ENCODE peak calls at places on chromosomes 1 and 21, in eight cellular contexts. F, D, M, V, L, C, P and G are unnamed samples. For H3K4me1, the result is how much of the 10 kb centered on the place peaks cover.

GRCh38 chr21:42191064-42191463 is 27.9 kb upstream of the ABCG1 start:
- DNase-seq in F (no peak), D (no peak), M (no peak), V (no peak), L (no peak), C (no peak), P (no peak), G (no peak)

GRCh38 chr1:9106286-9106685 is 22.6 kb downstream of the GPR157 start:
- DNase-seq in F (peak), D (no peak), M (no peak), V (peak), L (no peak), C (no peak), P (no peak), G (no peak)

GRCh38 chr1:93459126-93459525 is 11.2 kb downstream of the FNBP1L start:
- DNase-seq in F (no peak), D (no peak), M (no peak), V (no peak), L (no peak), C (no peak), P (no peak), G (no peak)

GRCh38 chr1:210358511-210359148 is 29.9 kb downstream of the HHAT start:
- DNase-seq in F (no peak), D (no peak), M (no peak), V (no peak), L (no peak), C (no peak), P (no peak), G (no peak)

GRCh38 chr1:163120372-163120771 is 51.2 kb downstream of the RGS4 start:
- DNase-seq in F (no peak), D (no peak), M (no peak), V (no peak), L (no peak), C (no peak), P (no peak), G (no peak)

GRCh38 chr1:98749152-98749756 is 87.7 kb downstream of the SNX7 start:
- DNase-seq in F (no peak), D (no peak), M (no peak), V (no peak), L (no peak), C (no peak), P (peak), G (no peak)

GRCh38 chr1:151062738-151063371 is 2.7 kb downstream of the MLLT11 start:
- DNase-seq in F (no peak), D (no peak), M (no peak), V (no peak), L (no peak), C (no peak), P (peak), G (no peak)

GRCh38 chr1:109773203-109773899 is 9.6 kb upstream of the EPS8L3 start:
- DNase-seq in F (peak), D (peak), M (peak), V (peak), L (peak), C (peak), P (peak), G (peak)

GRCh38 chr1:109886827-109887226 is 23.8 kb upstream of the CSF1 start:
- DNase-seq in F (peak), D (no peak), M (no peak), V (no peak), L (no peak), C (no peak), P (no peak), G (no peak)

GRCh38 chr1:31712625-31713024 is 8.8 kb upstream of the COL16A1 start:
- DNase-seq in F (no peak), D (peak), M (no peak), V (no peak), L (no peak), C (peak), P (peak), G (peak)

GRCh38 chr1:183476081-183476480 is 3.8 kb downstream of the SMG7 start:
- DNase-seq in F (no peak), D (no peak), M (no peak), V (no peak), L (no peak), C (no peak), P (no peak), G (no peak)
- H3K4me1 ChIP-seq in F (half or more), D (under half), M (under half), V (half or more), L (under half), C (under half), P (under half), G (under half)

GRCh38 chr1:26125946-26126320 is 14.3 kb downstream of the PDIK1L start:
- DNase-seq in F (no peak), D (no peak), M (no peak), V (no peak), L (no peak), C (no peak), P (no peak), G (no peak)

GRCh38 chr1:26129778-26130177 is 18.2 kb downstream of the PDIK1L start:
- DNase-seq in F (no peak), D (no peak), M (no peak), V (no peak), L (no peak), C (no peak), P (no peak), G (no peak)

GRCh38 chr1:26126321-26127084 is 14.9 kb downstream of the PDIK1L start:
- DNase-seq in F (no peak), D (peak), M (no peak), V (no peak), L (no peak), C (no peak), P (peak), G (no peak)

GRCh38 chr1:26125382-26125781 is 13.8 kb downstream of the PDIK1L start:
- DNase-seq in F (no peak), D (no peak), M (no peak), V (no peak), L (no peak), C (no peak), P (no peak), G (no peak)

DNA sequence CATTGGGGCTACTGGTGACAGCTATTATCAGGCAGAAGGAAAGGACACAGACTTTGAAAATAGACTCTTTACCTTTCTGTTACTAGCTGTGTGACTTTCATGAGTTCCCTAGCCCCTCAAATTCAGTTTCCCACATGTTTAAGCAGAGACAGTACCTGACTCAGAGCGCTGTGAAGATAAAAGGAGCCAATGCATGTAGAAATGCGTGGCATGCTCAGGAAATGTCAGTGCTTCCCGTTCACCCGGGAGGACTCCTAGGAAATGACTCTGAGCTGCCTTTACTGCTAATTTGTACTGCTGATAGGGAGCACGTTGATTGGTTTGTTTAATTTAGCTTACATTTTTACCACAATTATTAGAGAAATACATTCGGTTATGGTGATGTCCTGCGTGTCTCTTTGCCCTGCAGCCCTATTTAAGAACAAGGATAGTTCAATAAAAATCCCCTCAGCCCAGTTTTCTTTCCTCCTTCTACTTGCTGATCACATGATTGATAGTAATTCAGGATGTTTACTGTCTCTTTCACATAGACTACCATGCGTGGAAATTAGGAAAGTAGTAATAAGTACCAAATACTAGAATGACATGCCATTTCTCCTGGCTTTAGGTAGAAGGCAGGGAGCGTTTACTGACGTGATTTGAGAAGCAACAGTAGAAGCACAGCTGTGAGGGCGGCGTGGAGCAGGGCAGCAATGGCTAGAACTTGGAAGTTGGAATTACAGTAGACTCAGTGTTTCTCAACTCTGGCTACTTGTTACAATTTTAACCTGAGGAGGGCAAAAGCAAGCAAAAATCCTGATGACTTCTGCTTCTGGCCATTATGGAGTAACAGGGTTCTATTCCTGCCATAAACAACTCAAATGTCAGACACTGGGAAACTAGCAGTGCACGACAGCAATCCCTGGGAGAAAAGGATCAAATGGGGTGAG is 15.9 kb downstream of the PDIK1L start:
- DNase-seq in F (no peak), D (no peak), M (no peak), V (no peak), L (no peak), C (no peak), P (no peak), G (no peak)
- H3K4me3 ChIP-seq in F (no peak), D (no peak), M (no peak), V (peak), L (peak), C (no peak), P (peak), G (no peak)

GRCh38 chr1:27429029-27429425 is 36.6 kb downstream of the GPR3 start:
- DNase-seq in F (no peak), D (no peak), M (no peak), V (no peak), L (no peak), C (no peak), P (no peak), G (no peak)

GRCh38 chr1:27430903-27431653 is 38.7 kb downstream of the GPR3 start:
- DNase-seq in F (no peak), D (peak), M (no peak), V (no peak), L (no peak), C (peak), P (peak), G (no peak)

GRCh38 chr1:27427329-27427728 is 34.9 kb downstream of the GPR3 start:
- DNase-seq in F (no peak), D (no peak), M (no peak), V (no peak), L (no peak), C (no peak), P (no peak), G (no peak)

GRCh38 chr1:27428316-27429028 is 36.0 kb downstream of the GPR3 start:
- DNase-seq in F (no peak), D (peak), M (no peak), V (peak), L (no peak), C (no peak), P (no peak), G (peak)

DNA sequence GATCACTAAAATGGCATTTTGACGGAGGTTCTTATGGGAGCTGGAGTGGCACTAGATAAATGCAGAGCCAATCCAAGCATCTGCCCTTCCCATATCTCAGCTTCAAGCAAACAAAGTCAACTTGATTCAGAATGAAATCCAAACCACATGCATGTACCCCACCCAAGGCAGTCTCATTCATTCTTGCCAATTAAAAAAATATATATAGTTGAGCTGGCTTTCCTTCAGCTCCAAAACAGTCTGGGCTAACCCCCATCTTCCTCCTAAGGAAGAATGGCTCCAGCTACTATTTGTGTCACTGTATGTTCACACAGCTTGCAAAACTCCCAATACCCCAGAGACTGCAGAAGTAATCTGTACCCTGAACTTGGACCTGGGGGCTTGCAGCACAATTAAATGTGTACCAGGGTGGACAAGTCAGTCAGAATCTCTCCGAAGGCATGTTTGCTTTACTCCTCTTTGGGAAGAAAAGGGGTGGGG is 35.5 kb downstream of the GPR3 start:
- DNase-seq in F (no peak), D (no peak), M (no peak), V (no peak), L (no peak), C (no peak), P (no peak), G (no peak)
- H3K27ac ChIP-seq in F (peak), D (peak), M (peak), V (peak), L (peak), C (peak), P (no peak), G (peak)

GRCh38 chr1:234838182-234838581 is 228.2 kb upstream of the IRF2BP2 start:
- DNase-seq in F (no peak), D (no peak), M (no peak), V (no peak), L (no peak), C (no peak), P (no peak), G (no peak)

GRCh38 chr1:234836045-234836681 is 226.2 kb upstream of the IRF2BP2 start:
- DNase-seq in F (no peak), D (no peak), M (no peak), V (no peak), L (no peak), C (no peak), P (no peak), G (no peak)

GRCh38 chr1:234839663-234840062 is 229.7 kb upstream of the IRF2BP2 start:
- DNase-seq in F (no peak), D (no peak), M (no peak), V (no peak), L (no peak), C (no peak), P (peak), G (no peak)

GRCh38 chr1:234836786-234837185 is 226.8 kb upstream of the IRF2BP2 start:
- DNase-seq in F (no peak), D (no peak), M (no peak), V (no peak), L (no peak), C (no peak), P (no peak), G (no peak)

GRCh38 chr1:234837713-234838112 is 227.7 kb upstream of the IRF2BP2 start:
- DNase-seq in F (no peak), D (no peak), M (no peak), V (no peak), L (no peak), C (no peak), P (no peak), G (no peak)
- H3K4me1 ChIP-seq in F (half or more), D (under half), M (under half), V (under half), L (under half), C (under half), P (under half), G (under half)

GRCh38 chr1:1594602-1594981 is 5.3 kb downstream of the FNDC10 start:
- DNase-seq in F (no peak), D (no peak), M (no peak), V (no peak), L (no peak), C (no peak), P (no peak), G (no peak)
- H3K4me3 ChIP-seq in F (no peak), D (no peak), M (no peak), V (no peak), L (no peak), C (no peak), P (no peak), G (no peak)

DNA sequence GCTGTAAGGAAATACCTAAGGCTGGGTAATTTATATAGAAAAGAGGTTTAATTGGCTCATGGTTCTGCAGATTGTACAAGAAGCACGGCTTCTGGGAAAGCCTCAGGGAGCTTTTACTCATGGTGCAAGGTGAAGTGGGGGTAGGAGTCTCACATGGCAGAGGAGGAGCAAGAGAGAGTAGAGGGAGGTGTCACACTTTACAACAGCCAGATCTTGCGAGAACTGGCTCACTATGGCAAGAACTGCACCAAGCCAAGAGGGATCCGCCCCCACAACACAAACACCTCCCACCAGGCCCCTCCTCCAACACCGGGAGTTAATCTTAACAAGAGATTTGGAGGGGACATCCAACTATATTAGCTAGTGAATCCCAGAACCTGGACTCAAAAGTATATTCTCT is 135.4 kb upstream of the SOD1 start:
- DNase-seq in F (no peak), D (no peak), M (no peak), V (no peak), L (no peak), C (no peak), P (no peak), G (no peak)
- H3K27ac ChIP-seq in F (no peak), D (no peak), M (no peak), V (no peak), L (no peak), C (no peak), P (no peak), G (no peak)